ENCODE peak calls at places on chromosome 6, in nine cellular contexts. K is vagina, D is tibial nerve, M is esophagus squamous epithelium, R is endothelial cell of umbilical vein, S is Peyer's patch, I is right lobe of liver, Q is HCT116, E is body of pancreas. V is an unnamed sample.
A peak's percentile ranks its signal among the peaks of the same experiment; 100 is the strongest.

GRCh38 chr6:9646346-9647042 is 768.4 kb downstream of the TFAP2A start:
- DNase-seq in S (no peak), K (no peak), R (peak; percentile 78), E (no peak), D (no peak), M (no peak), I (no peak), Q (no peak), V (no peak)

GRCh38 chr6:152094992-152095592 is 287.6 kb downstream of the ESR1 start:
- DNase-seq in E (peak; percentile 42), S (no peak), D (peak; percentile 52), M (no peak), R (peak; percentile 97), K (peak; percentile 94), I (peak; percentile 62), Q (peak; percentile 89), V (peak; percentile 80)

GRCh38 chr6:149212892-149213786 is 104.4 kb upstream of the TAB2 start:
- DNase-seq in S (no peak), M (no peak), D (no peak), I (no peak), R (no peak), Q (no peak), K (no peak), E (no peak), V (no peak)

GRCh38 chr6:170146640-170147039 is 144.2 kb downstream of the DLL1 start:
- DNase-seq in D (no peak), M (no peak), I (no peak), S (no peak), K (no peak), E (no peak), Q (no peak), R (no peak), V (peak; percentile 46)

GRCh38 chr6:149318581-149319286 is 1.2 kb downstream of the TAB2 start:
- DNase-seq in M (no peak), Q (no peak), D (no peak), E (no peak), K (no peak), R (peak; percentile 47), I (no peak), S (peak; percentile 34), V (no peak)

GRCh38 chr6:351011-351866 is 40.3 kb upstream of the IRF4 start:
- DNase-seq in K (no peak), M (no peak), R (no peak), E (no peak), S (no peak), D (no peak), Q (no peak), I (no peak), V (no peak)

GRCh38 chr6:31771992-31772358 is 5.2 kb downstream of the VWA7 start:
- DNase-seq in S (no peak), D (no peak), E (no peak), Q (no peak), I (no peak), M (no peak), K (no peak), R (no peak), V (no peak)

GRCh38 chr6:46648869-46649488 is 3.6 kb downstream of the CYP39A1 start:
- DNase-seq in D (no peak), E (no peak), R (no peak), S (no peak), K (no peak), I (no peak), M (no peak), Q (peak; percentile 56), V (no peak)

GRCh38 chr6:33929575-33930288 is 125.9 kb upstream of the MLN start:
- DNase-seq in K (no peak), R (no peak), M (no peak), D (no peak), S (no peak), E (peak; percentile 19), I (no peak), Q (no peak), V (no peak)

GRCh38 chr6:163806761-163807499 is 392.4 kb downstream of the QKI start:
- DNase-seq in R (no peak), Q (no peak), M (no peak), E (no peak), I (no peak), K (no peak), S (no peak), D (no peak), V (no peak)

GRCh38 chr6:11144393-11144829 is 32.9 kb upstream of the ERVFRD-1 start:
- DNase-seq in S (peak; percentile 70), E (peak; percentile 81), M (peak; percentile 2), K (no peak), D (peak; percentile 62), I (peak; percentile 82), Q (peak; percentile 61), R (peak; percentile 70), V (peak; percentile 76)

GRCh38 chr6:47669684-47670515 is 28.5 kb upstream of the ADGRF4 start:
- DNase-seq in K (no peak), E (no peak), Q (no peak), D (no peak), M (no peak), S (no peak), R (no peak), I (no peak), V (no peak)

GRCh38 chr6:149696904-149697303 is 21.0 kb downstream of the LATS1 start:
- DNase-seq in K (no peak), I (no peak), Q (no peak), E (no peak), D (no peak), M (no peak), S (no peak), R (no peak), V (no peak)

GRCh38 chr6:49906511-49906910 is 40.2 kb upstream of the CRISP1 start:
- DNase-seq in E (no peak), I (no peak), R (no peak), S (no peak), D (no peak), Q (no peak), M (no peak), K (no peak), V (no peak)

GRCh38 chr6:132598473-132598872 is 8.9 kb upstream of the TAAR5 start:
- DNase-seq in K (no peak), D (no peak), M (no peak), E (peak; percentile 26), R (no peak), Q (peak; percentile 44), S (no peak), I (peak; percentile 35), V (no peak)

GRCh38 chr6:33894438-33894837 is 90.6 kb upstream of the MLN start:
- DNase-seq in M (no peak), K (no peak), R (no peak), D (no peak), I (no peak), S (no peak), E (no peak), Q (no peak), V (no peak)

DNA sequence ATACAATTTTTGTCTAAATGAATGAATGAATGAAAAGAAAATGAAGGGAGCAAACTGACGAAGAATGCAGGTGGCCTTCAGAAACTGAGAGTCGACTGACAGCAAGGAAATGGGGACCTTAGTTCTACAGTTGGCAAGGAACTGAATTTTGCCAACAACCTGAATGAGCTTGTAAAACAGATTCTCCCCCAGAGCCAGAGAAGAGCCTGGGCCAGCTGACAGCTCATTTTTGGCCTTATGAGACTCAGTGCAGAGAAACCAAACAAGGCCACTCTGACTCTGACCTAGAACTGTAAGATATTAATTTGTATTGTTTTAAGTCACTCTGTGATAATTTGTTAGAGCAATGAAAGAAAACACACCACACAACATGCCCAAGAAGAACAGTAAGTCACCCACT is 21.8 kb downstream of the MAN1A1 start:
- DNase-seq in E (no peak), D (no peak), K (no peak), M (no peak), I (no peak), R (no peak), Q (no peak), S (no peak), V (no peak)
- TF ChIP-seq CTCF in E (no peak), D (no peak), K (no peak), M (no peak), I (no peak), R (no peak), Q (no peak), S (no peak), V (no peak)

GRCh38 chr6:109008951-109009760 is 85.5 kb downstream of the SESN1 start:
- DNase-seq in D (peak; percentile 95), Q (peak; percentile 47), R (peak; percentile 86), E (peak; percentile 99), S (peak; percentile 97), K (peak; percentile 92), M (peak; percentile 66), I (peak; percentile 97), V (peak; percentile 93)
- TF ChIP-seq POLR2A in D (peak; percentile 97), Q (peak; percentile 43), R (peak; percentile 75), E (peak; percentile 58), S (peak; percentile 85), K (peak; percentile 80), M (peak; percentile 96), I (peak; percentile 95), V (peak; percentile 94)

GRCh38 chr6:87699576-87699975 is 2.5 kb downstream of the AKIRIN2 start:
- DNase-seq in M (no peak), S (no peak), R (peak; percentile 31), K (no peak), Q (no peak), I (no peak), E (no peak), D (no peak), V (no peak)
- H3K4me1 ChIP-seq in M (peaks cover 28% of the 10 kb centered on the region), S (peaks cover 9% of the 10 kb centered on the region), R (peaks cover 30% of the 10 kb centered on the region), K (peaks cover 63% of the 10 kb centered on the region), Q (peaks cover 8% of the 10 kb centered on the region), I (peaks cover 18% of the 10 kb centered on the region), E (peaks cover 49% of the 10 kb centered on the region), D (peaks cover 10% of the 10 kb centered on the region), V (peaks cover 47% of the 10 kb centered on the region)

DNA sequence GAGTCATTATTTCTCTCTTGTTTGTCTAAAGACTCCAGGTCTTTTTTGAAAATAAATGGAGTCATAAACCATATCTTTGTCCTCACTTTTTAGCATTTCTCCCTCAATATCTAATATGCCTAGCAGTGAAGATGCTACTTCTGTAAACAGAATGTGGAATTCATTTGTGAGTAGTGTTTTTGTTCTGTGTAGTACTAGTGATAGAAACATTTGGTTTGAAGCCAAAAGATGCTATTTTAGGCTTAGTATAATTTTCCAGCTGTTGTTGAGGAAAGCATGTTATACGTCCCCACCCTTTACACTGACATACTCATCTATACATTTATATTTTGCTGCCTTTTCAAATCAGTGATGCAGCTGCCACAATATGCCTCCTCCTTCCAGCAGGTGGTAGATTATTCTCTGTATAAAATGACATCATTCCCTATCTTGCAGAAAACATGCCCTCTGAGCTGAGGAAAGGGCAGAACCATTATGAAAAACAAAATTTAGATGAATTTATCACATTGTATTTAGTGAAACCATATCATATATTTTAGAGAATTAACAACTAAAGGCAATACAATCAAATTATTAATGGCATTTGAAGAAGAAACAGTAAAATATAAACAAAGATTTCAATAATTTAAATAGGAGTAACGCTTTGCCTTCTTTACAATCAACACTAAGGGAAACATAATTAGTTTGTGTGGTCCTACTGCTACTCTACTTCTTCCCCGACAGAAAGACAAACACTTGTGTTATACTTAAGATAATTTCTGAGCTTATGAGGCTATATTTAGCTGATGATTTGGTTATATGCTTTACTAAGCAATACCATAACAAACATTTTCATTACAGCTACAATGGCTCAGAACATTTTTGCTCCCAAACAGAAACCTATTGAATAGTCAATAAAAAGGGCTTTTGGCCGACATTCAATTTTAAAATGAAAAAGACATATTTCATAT is 1217.4 kb upstream of the GJE1 start:
- DNase-seq in R (no peak), D (no peak), S (no peak), E (no peak), I (no peak), Q (no peak), K (no peak), M (no peak), V (no peak)
- TF ChIP-seq CTCF in R (no peak), D (no peak), S (no peak), E (no peak), I (no peak), Q (no peak), K (no peak), M (no peak), V (no peak)